ENCODE peak calls at places on chromosomes 11 and 22, in ten cellular contexts. X is lower lobe of right lung; Y is left ventricle myocardium superior; G is natural killer cell; D is naive thymus-derived CD8-positive, alpha-beta T cell; V is left cardiac atrium; H is A549; C is upper lobe of right lung; P is body of pancreas; O is Right ventricle myocardium superior. E is an unnamed sample.

GRCh38 chr11:120267319-120267718 is 27.4 kb downstream of the POU2F3 start:
- ATAC-seq in Y (no peak), G (no peak), V (no peak), H (no peak), C (no peak), D (no peak), X (no peak), O (no peak), P (no peak), E (no peak)

GRCh38 chr11:35897019-35897418 is 46.8 kb upstream of the LDLRAD3 start:
- ATAC-seq in Y (no peak), X (no peak), P (no peak), V (no peak), G (no peak), H (peak; percentile 40), C (no peak), O (no peak), D (no peak), E (no peak)

GRCh38 chr11:131418214-131418613 is 47.8 kb downstream of the NTM start:
- ATAC-seq in D (no peak), X (no peak), G (no peak), C (no peak), V (no peak), H (no peak), P (no peak), Y (no peak), O (no peak), E (no peak)

GRCh38 chr11:85718991-85719807 is 33.2 kb upstream of the CCDC89 start:
- ATAC-seq in O (peak; percentile 85), X (peak; percentile 72), Y (peak; percentile 97), V (peak; percentile 84), D (no peak), G (no peak), P (peak; percentile 80), C (peak; percentile 46), H (peak; percentile 97), E (peak; percentile 63)

GRCh38 chr22:47126344-47126811 is 363.9 kb downstream of the TBC1D22A start:
- ATAC-seq in H (peak; percentile 20), X (no peak), C (no peak), P (no peak), Y (no peak), G (no peak), D (no peak), V (no peak), O (no peak), E (no peak)

GRCh38 chr11:7031346-7031957 is 11.2 kb downstream of the NLRP14 start:
- ATAC-seq in V (no peak), D (no peak), O (no peak), P (no peak), X (no peak), Y (no peak), H (no peak), C (no peak), G (no peak), E (no peak)

GRCh38 chr22:40250608-40251007 is 72.9 kb downstream of the TNRC6B start:
- ATAC-seq in Y (no peak), D (no peak), X (no peak), P (no peak), O (no peak), V (no peak), C (no peak), G (no peak), H (no peak), E (no peak)

GRCh38 chr22:19037282-19038163 is 84.7 kb downstream of the DGCR2 start:
- ATAC-seq in X (no peak), V (no peak), Y (no peak), O (no peak), P (no peak), H (no peak), G (no peak), D (no peak), C (no peak), E (no peak)

GRCh38 chr11:111440416-111441205 is 61.5 kb upstream of the POU2AF1 start:
- ATAC-seq in H (no peak), V (no peak), G (no peak), Y (no peak), D (no peak), P (peak; percentile 96), C (no peak), X (no peak), O (no peak), E (peak; percentile 90)

GRCh38 chr11:129610545-129610944 is 205.1 kb upstream of the TMEM45B start:
- ATAC-seq in D (no peak), P (no peak), O (no peak), H (no peak), C (no peak), Y (no peak), G (no peak), X (no peak), V (no peak), E (no peak)

GRCh38 chr22:19178065-19178658 is 374 bp downstream of the SLC25A1 start:
- ATAC-seq in X (peak; percentile 6), C (peak; percentile 14), D (peak; percentile 71), V (peak; percentile 14), G (peak; percentile 61), P (peak; percentile 33), H (peak; percentile 6), Y (peak; percentile 11), O (peak; percentile 4), E (peak; percentile 24)

GRCh38 chr11:99325807-99326206 is 305.1 kb downstream of the CNTN5 start:
- ATAC-seq in X (no peak), G (no peak), O (no peak), H (peak; percentile 80), D (no peak), V (no peak), C (no peak), Y (peak; percentile 41), P (no peak), E (peak; percentile 53)

GRCh38 chr11:83759148-83759547 is 473.0 kb upstream of the CCDC90B start:
- ATAC-seq in H (no peak), G (no peak), X (no peak), D (no peak), C (no peak), V (no peak), Y (no peak), P (no peak), O (no peak), E (no peak)

GRCh38 chr11:109076870-109077269 is 345.1 kb upstream of the C11orf87 start:
- ATAC-seq in V (peak; percentile 23), D (no peak), H (no peak), X (no peak), O (no peak), G (no peak), Y (no peak), P (no peak), C (no peak), E (no peak)

GRCh38 chr11:60952742-60953170 is 780 bp upstream of the SLC15A3 start:
- ATAC-seq in V (peak; percentile 4), C (no peak), D (no peak), P (no peak), O (peak; percentile 20), H (no peak), G (no peak), X (no peak), Y (no peak), E (no peak)

GRCh38 chr22:24465566-24465965 is 29.6 kb upstream of the UPB1 start:
- ATAC-seq in D (no peak), X (no peak), P (no peak), Y (no peak), C (no peak), V (no peak), G (no peak), H (peak; percentile 49), O (no peak), E (no peak)

GRCh38 chr22:44639891-44640617 is 62.0 kb upstream of the PRR5 start:
- ATAC-seq in Y (peak; percentile 45), H (no peak), X (peak; percentile 16), P (no peak), O (peak; percentile 35), D (no peak), C (no peak), V (peak; percentile 50), G (no peak), E (peak; percentile 33)

GRCh38 chr11:119764108-119764874 is 35.3 kb upstream of the NECTIN1 start:
- ATAC-seq in V (peak; percentile 98), Y (peak; percentile 98), G (no peak), O (peak; percentile 97), D (no peak), P (peak; percentile 91), X (peak; percentile 82), H (peak; percentile 42), C (peak; percentile 86), E (peak; percentile 21)

GRCh38 chr11:106208795-106209194 is 131.3 kb downstream of the AASDHPPT start:
- ATAC-seq in V (no peak), H (no peak), C (no peak), O (no peak), G (no peak), P (peak; percentile 76), X (no peak), Y (no peak), D (no peak), E (no peak)

GRCh38 chr22:37107779-37108621 is 1.5 kb downstream of the TMPRSS6 start:
- ATAC-seq in D (no peak), P (no peak), C (no peak), V (no peak), Y (no peak), X (no peak), H (no peak), G (no peak), O (no peak), E (no peak)

GRCh38 chr11:702731-703461 is 3.1 kb upstream of the EPS8L2 start:
- ATAC-seq in P (peak; percentile 12), H (no peak), V (no peak), D (no peak), G (peak; percentile 82), C (peak; percentile 67), Y (no peak), X (peak; percentile 70), O (peak; percentile 25), E (no peak)

GRCh38 chr11:46858920-46859531 is 12.9 kb upstream of the CKAP5 start:
- ATAC-seq in G (no peak), D (no peak), Y (peak; percentile 43), O (no peak), X (peak; percentile 77), V (no peak), P (no peak), H (no peak), C (peak; percentile 90), E (no peak)

GRCh38 chr11:77879218-77879617 is 58.3 kb downstream of the AAMDC start:
- ATAC-seq in P (no peak), V (peak; percentile 63), H (peak; percentile 63), Y (peak; percentile 85), X (no peak), D (no peak), G (peak; percentile 49), O (peak; percentile 81), C (no peak), E (no peak)

GRCh38 chr22:45689195-45689594 is 17.6 kb downstream of the ATXN10 start:
- ATAC-seq in C (peak; percentile 27), G (no peak), Y (peak; percentile 76), P (peak; percentile 8), X (no peak), H (peak; percentile 39), D (no peak), O (peak; percentile 73), V (peak; percentile 29), E (no peak)

GRCh38 chr11:16193897-16194381 is 162.4 kb downstream of the SOX6 start:
- ATAC-seq in O (peak; percentile 19), D (no peak), Y (peak; percentile 37), C (no peak), H (no peak), P (no peak), V (no peak), X (no peak), G (no peak), E (no peak)

GRCh38 chr11:69086152-69086551 is 37.4 kb downstream of the TPCN2 start:
- ATAC-seq in H (no peak), O (no peak), P (no peak), X (no peak), G (no peak), D (no peak), V (no peak), Y (no peak), C (no peak), E (no peak)

GRCh38 chr11:2528301-2529050 is 83.7 kb downstream of the KCNQ1 start:
- ATAC-seq in P (no peak), D (no peak), V (no peak), X (no peak), H (no peak), C (no peak), Y (no peak), O (no peak), G (no peak), E (no peak)

GRCh38 chr11:128174465-128175101 is 412.8 kb downstream of the ETS1 start:
- ATAC-seq in D (no peak), H (peak; percentile 49), Y (no peak), X (no peak), V (no peak), O (no peak), G (no peak), P (no peak), C (no peak), E (no peak)

E was measured in esophagus mucosa.